ENCODE peak calls at places on chromosomes 3 and 15, in four cellular contexts. T, D, V and U are unnamed samples.

GRCh38 chr3:41200669-41201021 is 1.3 kb downstream of the CTNNB1 start:
- DNase-seq in T (no peak), V (peak; percentile 56), D (peak; percentile 49), U (peak; percentile 15)

GRCh38 chr3:117616213-117616612 is 906.6 kb downstream of the TUSC7 start:
- DNase-seq in V (peak; percentile 35), T (no peak), D (no peak), U (peak; percentile 9)

GRCh38 chr3:3636815-3637214 is 162.4 kb upstream of the LRRN1 start:
- DNase-seq in T (no peak), D (no peak), V (no peak), U (no peak)

GRCh38 chr15:39272901-39273300 is 308.0 kb upstream of the THBS1 start:
- DNase-seq in T (no peak), V (no peak), D (no peak), U (no peak)

GRCh38 chr3:87674397-87675161 is 384.2 kb downstream of the CGGBP1 start:
- DNase-seq in T (no peak), V (no peak), D (no peak), U (no peak)

GRCh38 chr3:22474706-22475470 is 723.9 kb upstream of the ZNF385D start:
- DNase-seq in T (no peak), V (peak; percentile 50), D (peak; percentile 71), U (no peak)

GRCh38 chr3:52144034-52144795 is 10.0 kb downstream of the POC1A start:
- DNase-seq in D (peak; percentile 81), V (peak; percentile 78), T (peak; percentile 85), U (peak; percentile 63)

GRCh38 chr15:59247364-59247763 is 40.7 kb downstream of the LDHAL6B start:
- DNase-seq in V (peak; percentile 76), T (peak; percentile 92), D (peak; percentile 82), U (peak; percentile 72)

GRCh38 chr3:54264050-54264449 is 141.7 kb downstream of the CACNA2D3 start:
- DNase-seq in V (no peak), D (no peak), T (no peak), U (no peak)

GRCh38 chr15:69781411-69782125 is 316.1 kb downstream of the TLE3 start:
- DNase-seq in V (no peak), D (no peak), T (no peak), U (no peak)

GRCh38 chr3:36991147-36991546 is 1.8 kb downstream of the EPM2AIP1 start:
- DNase-seq in T (no peak), D (no peak), V (no peak), U (no peak)

GRCh38 chr3:132464066-132464465 is 46.8 kb downstream of the DNAJC13 start:
- DNase-seq in D (peak; percentile 75), T (no peak), V (peak; percentile 43), U (no peak)

GRCh38 chr3:183213415-183213814 is 39.6 kb upstream of the B3GNT5 start:
- DNase-seq in T (no peak), D (no peak), V (no peak), U (no peak)

GRCh38 chr3:134249935-134250716 is 533 bp downstream of the RYK start:
- DNase-seq in V (peak; percentile 78), T (peak; percentile 76), D (peak; percentile 28), U (peak; percentile 24)

GRCh38 chr3:107062787-107063186 is 314.5 kb upstream of the CCDC54 start:
- DNase-seq in V (no peak), D (no peak), T (peak; percentile 62), U (peak; percentile 65)
- H3K4me1 ChIP-seq in V (peaks cover 49% of the 10 kb centered on the region), D (peaks cover 3% of the 10 kb centered on the region), T (peaks cover 12% of the 10 kb centered on the region), U (peaks cover 51% of the 10 kb centered on the region)

DNA sequence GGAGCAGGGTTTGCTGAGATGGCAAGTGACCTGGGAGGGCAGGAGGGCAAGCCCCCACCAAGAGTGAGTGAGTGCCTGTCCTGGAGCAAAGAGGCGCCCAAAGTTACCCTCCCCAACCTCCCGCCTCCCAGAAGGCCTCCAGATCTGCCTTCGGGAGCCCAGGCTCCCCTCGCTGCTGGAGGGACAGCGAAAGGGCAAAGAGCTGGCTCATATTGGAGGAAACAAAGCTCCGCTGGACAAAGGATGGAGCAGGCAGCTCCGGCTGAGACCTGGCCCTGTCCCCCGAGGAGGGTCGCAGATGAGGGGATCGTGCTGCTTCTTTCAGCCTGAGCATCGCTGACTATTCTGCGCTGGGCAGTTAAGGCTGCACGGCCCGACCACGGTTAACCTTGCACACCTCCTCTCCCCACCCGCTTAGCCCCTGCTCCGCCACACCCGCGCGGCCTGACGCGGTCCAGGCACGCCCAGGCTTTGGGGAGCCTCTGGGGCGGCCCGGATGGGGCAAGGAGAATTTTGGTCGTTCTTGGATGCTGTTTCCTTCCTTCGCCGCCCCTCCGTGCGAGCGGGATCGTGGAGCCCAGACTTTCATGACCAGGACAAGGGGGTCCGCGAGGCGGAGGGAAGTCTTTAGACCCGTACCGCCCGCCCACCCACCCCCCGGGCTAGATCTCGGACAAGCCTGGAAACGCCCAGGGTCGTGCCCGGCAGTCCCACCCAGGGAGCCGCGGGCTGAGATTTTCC is 651 bp downstream of the PLCD1 start:
- DNase-seq in T (peak; percentile 54), D (no peak), V (peak; percentile 70), U (no peak)
- TF ChIP-seq EZH2 in T (peak; percentile 39), D (no peak), V (no peak), U (no peak)

DNA sequence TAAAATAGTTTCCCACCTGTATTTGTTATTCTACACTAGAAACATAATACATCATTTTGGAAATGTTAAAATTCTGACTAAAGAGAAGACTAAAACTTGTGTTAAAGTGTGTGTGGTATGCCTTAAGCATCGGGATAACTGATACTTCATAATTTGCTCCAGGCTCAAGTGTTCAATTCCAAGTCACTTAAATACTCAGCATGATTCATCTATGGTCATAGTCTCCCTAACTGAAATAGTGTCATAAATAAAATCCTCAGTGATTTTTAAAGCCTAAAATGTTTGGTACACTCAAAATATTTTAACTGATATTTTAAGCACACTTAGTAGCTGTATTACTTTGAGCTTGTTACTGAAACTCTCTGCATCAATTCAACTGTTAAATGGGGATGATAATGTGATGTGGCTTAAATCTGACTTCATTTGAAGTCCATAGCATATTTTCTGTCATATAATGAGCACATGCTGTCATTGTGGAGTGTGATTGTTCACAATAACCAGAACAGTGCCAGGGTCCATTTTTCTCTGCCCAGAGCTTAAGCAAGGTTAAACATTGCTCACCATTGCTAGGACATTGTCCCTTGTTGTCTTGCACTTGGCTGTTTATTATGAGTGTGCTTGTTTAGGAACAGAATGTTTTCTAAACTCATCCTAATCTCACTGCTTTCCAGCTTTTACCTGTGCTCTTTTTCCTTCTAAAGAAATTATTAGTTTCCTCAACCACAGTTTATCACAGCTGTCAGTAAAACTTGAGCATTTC is 122.2 kb downstream of the KLHL25 start:
- DNase-seq in V (peak; percentile 73), T (no peak), D (no peak), U (no peak)
- H3K4me1 ChIP-seq in V (peaks cover 31% of the 10 kb centered on the region), T (no peaks in the 10 kb centered on the region), D (peaks cover 14% of the 10 kb centered on the region), U (peaks cover 9% of the 10 kb centered on the region)

GRCh38 chr3:124217542-124217941 is 225.6 kb upstream of the ROPN1 start:
- DNase-seq in D (peak; percentile 83), T (peak; percentile 85), V (peak; percentile 80), U (peak; percentile 68)
- TF ChIP-seq EZH2 in D (no peak), T (no peak), V (no peak), U (no peak)

DNA sequence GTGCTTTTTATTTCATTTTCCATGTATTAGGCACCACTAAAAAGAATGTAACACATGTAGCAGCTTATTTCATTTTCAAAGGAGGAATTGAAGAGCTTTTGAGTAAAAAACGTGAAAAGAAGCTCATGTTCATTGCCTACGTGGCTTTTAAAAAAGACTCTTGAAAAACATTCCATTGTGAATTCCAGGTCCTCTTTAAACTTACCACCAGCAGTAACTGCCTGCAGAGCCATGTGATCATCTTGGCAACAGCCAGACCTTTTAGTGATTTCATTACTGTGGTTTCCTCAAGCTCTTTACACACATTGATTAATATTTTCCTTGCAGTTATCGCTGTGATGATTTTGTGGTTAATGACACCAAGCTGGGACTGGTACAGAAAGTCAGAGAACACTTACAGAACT is 43.8 kb upstream of the FBXL22 start:
- DNase-seq in D (peak; percentile 96), V (peak; percentile 94), T (peak; percentile 67), U (peak; percentile 56)
- H3K4me1 ChIP-seq in D (peaks cover 14% of the 10 kb centered on the region), V (peaks cover 34% of the 10 kb centered on the region), T (peaks cover 15% of the 10 kb centered on the region), U (peaks cover 28% of the 10 kb centered on the region)

GRCh38 chr3:12993623-12994356 is 79.4 kb downstream of the IQSEC1 start:
- DNase-seq in V (peak; percentile 50), T (peak; percentile 60), D (no peak), U (no peak)
- TF ChIP-seq EZH2 in V (no peak), T (no peak), D (peak; percentile 85), U (peak; percentile 82)

DNA sequence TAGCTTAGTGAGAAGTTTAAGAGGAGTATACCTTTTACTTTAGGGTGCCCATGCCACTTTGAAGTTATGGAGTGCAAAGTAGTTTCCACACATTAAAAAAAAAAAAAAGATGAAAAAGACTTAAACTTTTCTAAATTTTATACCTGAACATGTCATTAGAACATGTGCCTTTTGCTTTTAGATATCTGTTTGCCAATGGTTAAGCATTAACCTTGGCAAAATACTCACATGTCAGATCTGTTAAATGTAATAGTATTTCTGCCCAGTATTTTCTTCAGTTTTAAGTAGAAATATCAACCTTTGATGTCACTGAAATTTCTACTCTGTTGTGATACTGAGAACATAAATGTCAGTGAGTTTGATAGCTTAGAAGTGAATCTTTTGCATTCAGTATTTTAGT is 12.2 kb downstream of the ZFAND6 start:
- DNase-seq in V (no peak), T (no peak), D (no peak), U (no peak)
- H3K4me1 ChIP-seq in V (peaks cover 64% of the 10 kb centered on the region), T (peaks cover 73% of the 10 kb centered on the region), D (peaks cover 3% of the 10 kb centered on the region), U (peaks cover 49% of the 10 kb centered on the region)

GRCh38 chr3:169661567-169662214 is 1.8 kb downstream of the MECOM start:
- DNase-seq in T (peak; percentile 43), D (peak; percentile 51), V (peak; percentile 63), U (peak; percentile 52)
- TF ChIP-seq EZH2 in T (no peak), D (no peak), V (peak; percentile 98), U (peak; percentile 54)

GRCh38 chr3:12425850-12426579 is 58.3 kb upstream of the TSEN2 start:
- DNase-seq in V (no peak), D (no peak), T (peak; percentile 56), U (no peak)
- H3K4me1 ChIP-seq in V (peaks cover 10% of the 10 kb centered on the region), D (peaks cover 2% of the 10 kb centered on the region), T (peaks cover 38% of the 10 kb centered on the region), U (no peaks in the 10 kb centered on the region)

DNA sequence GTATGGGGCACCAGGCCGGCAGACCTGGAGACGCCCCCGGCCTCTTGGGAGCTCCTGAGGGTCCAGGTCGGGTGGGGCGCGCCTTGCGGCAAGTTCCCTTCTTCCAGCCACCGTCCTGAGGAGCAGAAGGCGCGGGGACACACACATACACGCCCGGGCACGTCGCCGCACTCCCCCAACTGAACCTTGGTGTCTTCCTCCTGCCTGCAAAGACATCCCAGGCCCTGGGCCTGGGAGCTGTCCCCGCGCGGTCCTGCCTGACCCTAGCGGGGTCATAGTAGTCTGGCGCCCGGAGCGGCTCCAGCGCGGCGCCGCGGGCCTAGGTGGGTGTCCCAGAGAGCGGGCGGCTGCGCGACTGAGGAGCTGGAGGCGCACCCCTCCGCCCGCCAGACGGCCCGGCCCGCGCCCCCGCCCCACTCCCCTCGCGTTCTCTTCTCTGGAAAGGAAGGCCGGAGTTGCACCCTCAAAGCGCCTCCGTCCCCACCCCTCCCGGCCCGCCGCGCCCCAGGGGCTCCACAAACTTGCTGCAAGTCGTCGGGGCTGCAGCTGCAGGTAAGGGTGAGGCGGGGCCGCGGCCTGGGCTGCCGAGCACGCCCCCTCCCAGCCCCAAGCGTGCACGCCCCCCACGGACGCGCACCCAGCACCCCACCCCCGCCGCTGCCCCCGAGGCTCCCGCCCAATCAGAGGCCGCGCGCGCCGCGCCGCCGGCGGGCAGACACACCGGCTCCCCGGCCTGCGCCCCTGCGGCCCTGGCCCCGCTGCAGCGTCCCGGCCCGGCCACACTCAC is 186.0 kb upstream of the LINGO1 start:
- DNase-seq in D (no peak), V (no peak), T (peak; percentile 44), U (peak; percentile 73)
- TF ChIP-seq EZH2 in D (no peak), V (no peak), T (no peak), U (no peak)